ENCODE peak calls at places on chromosome 10, in seven cellular contexts. E is colonic mucosa; W is OCI-LY7; U is hypothalamus; B is NCI-H1048; X is nephron progenitor cell; Y is stimulated activated CD4-positive, alpha-beta T cell treated with anti-CD3 and anti-CD28 coated beads, Interleukin-1b, Interleukin-23, amount 100 ng/mL, for 4 hours. T is an unnamed sample.

GRCh38 chr10:97553575-97554100 is 18.9 kb upstream of the ANKRD2 start:
- DNase-seq in E (peak; percentile 47), W (peak; percentile 57), U (peak; percentile 54), X (peak; percentile 74), B (no peak), Y (peak; percentile 54), T (peak; percentile 62)

GRCh38 chr10:16809074-16809718 is 8.0 kb downstream of the RSU1 start:
- DNase-seq in B (peak; percentile 4), U (no peak), Y (peak; percentile 39), X (peak; percentile 46), E (peak; percentile 38), W (peak; percentile 42), T (peak; percentile 58)

GRCh38 chr10:70461397-70462348 is 16.9 kb upstream of the PALD1 start:
- DNase-seq in U (no peak), X (peak; percentile 58), E (peak; percentile 52), W (peak; percentile 74), B (no peak), Y (no peak), T (peak; percentile 73)

GRCh38 chr10:17229016-17229716 is 1.1 kb downstream of the VIM start:
- DNase-seq in X (peak; percentile 74), U (peak; percentile 24), Y (peak; percentile 45), W (no peak), E (peak; percentile 80), B (peak; percentile 14), T (no peak)

GRCh38 chr10:17249820-17250219 is 21.8 kb downstream of the VIM start:
- DNase-seq in E (no peak), X (no peak), U (no peak), B (no peak), W (no peak), Y (no peak), T (peak; percentile 71)

GRCh38 chr10:48645600-48645999 is 39.1 kb upstream of the WDFY4 start:
- DNase-seq in E (no peak), Y (no peak), W (no peak), U (no peak), B (no peak), X (no peak), T (no peak)

GRCh38 chr10:52347327-52347667 is 33.2 kb downstream of the DKK1 start:
- DNase-seq in U (no peak), X (no peak), Y (no peak), W (no peak), B (no peak), E (no peak), T (no peak)

GRCh38 chr10:61164458-61165160 is 220.6 kb upstream of the RHOBTB1 start:
- DNase-seq in X (no peak), W (no peak), U (no peak), Y (no peak), B (no peak), E (no peak), T (no peak)

GRCh38 chr10:7412482-7413251 is 1.8 kb upstream of the SFMBT2 start:
- DNase-seq in Y (peak; percentile 28), X (peak; percentile 68), W (no peak), E (peak; percentile 44), U (peak; percentile 58), B (no peak), T (no peak)

GRCh38 chr10:87798082-87798481 is 19.9 kb downstream of the ATAD1 start:
- DNase-seq in B (no peak), E (no peak), U (no peak), Y (no peak), W (no peak), X (no peak), T (no peak)

GRCh38 chr10:3787001-3787400 is 2.0 kb upstream of the KLF6 start:
- DNase-seq in B (no peak), U (no peak), Y (no peak), X (no peak), W (no peak), E (peak; percentile 16), T (no peak)

GRCh38 chr10:90968448-90969086 is 47.7 kb upstream of the ANKRD1 start:
- DNase-seq in X (no peak), Y (no peak), B (no peak), E (no peak), W (no peak), U (no peak), T (peak; percentile 42)

GRCh38 chr10:119852822-119853221 is 19.8 kb downstream of the MCMBP start:
- DNase-seq in B (no peak), X (no peak), W (no peak), E (no peak), Y (no peak), U (no peak), T (no peak)

GRCh38 chr10:113666682-113667252 is 2.9 kb upstream of the NRAP start:
- DNase-seq in E (no peak), B (no peak), Y (no peak), W (no peak), X (no peak), U (no peak), T (no peak)

GRCh38 chr10:73920084-73920483 is 9.2 kb downstream of the PLAU start:
- DNase-seq in U (no peak), Y (no peak), E (peak; percentile 32), X (no peak), B (no peak), W (peak; percentile 86), T (no peak)

GRCh38 chr10:82934429-82934828 is 1059.4 kb downstream of the NRG3 start:
- DNase-seq in X (no peak), W (peak; percentile 4), Y (no peak), E (no peak), B (no peak), U (no peak), T (no peak)